ENCODE peak calls at places on chromosome 6, in six cellular contexts. H, Q, X, L, S and J are unnamed samples.

GRCh38 chr6:69795469-69796080 is 1.2 kb downstream of the LMBRD1 start:
- DNase-seq in X (no peak), L (no peak), H (no peak), S (no peak), Q (no peak), J (no peak)

GRCh38 chr6:3340891-3341290 is 82.1 kb downstream of the PSMG4 start:
- DNase-seq in X (peak; percentile 74), L (peak; percentile 71), S (no peak), H (no peak), Q (no peak), J (no peak)

GRCh38 chr6:3746696-3747095 is 4.8 kb downstream of the PXDC1 start:
- DNase-seq in L (no peak), X (no peak), H (no peak), S (no peak), Q (no peak), J (no peak)

GRCh38 chr6:80961166-80961565 is 791.3 kb downstream of the TENT5A start:
- DNase-seq in H (no peak), X (peak; percentile 52), S (no peak), L (no peak), Q (no peak), J (no peak)

GRCh38 chr6:137223370-137224131 is 4.4 kb upstream of the IFNGR1 start:
- DNase-seq in S (no peak), H (no peak), L (peak; percentile 92), Q (no peak), X (no peak), J (no peak)

GRCh38 chr6:134830194-134830593 is 119.7 kb downstream of the ALDH8A1 start:
- DNase-seq in X (peak; percentile 51), L (no peak), Q (no peak), H (no peak), S (no peak), J (no peak)

GRCh38 chr6:106858653-106859092 is 115.9 kb downstream of the CD24 start:
- DNase-seq in Q (no peak), S (peak; percentile 9), X (peak; percentile 81), L (peak; percentile 21), H (no peak), J (no peak)

GRCh38 chr6:148583631-148584030 is 163.2 kb upstream of the UST start:
- DNase-seq in X (no peak), Q (no peak), H (no peak), L (no peak), S (no peak), J (no peak)

GRCh38 chr6:47044418-47044817 is 2.3 kb upstream of the ADGRF1 start:
- DNase-seq in Q (no peak), S (no peak), H (no peak), X (no peak), L (peak; percentile 48), J (no peak)

GRCh38 chr6:74410630-74411029 is 714.6 kb downstream of the CD109 start:
- DNase-seq in Q (no peak), X (peak; percentile 92), L (peak; percentile 76), H (no peak), S (peak; percentile 22), J (peak; percentile 13)

DNA sequence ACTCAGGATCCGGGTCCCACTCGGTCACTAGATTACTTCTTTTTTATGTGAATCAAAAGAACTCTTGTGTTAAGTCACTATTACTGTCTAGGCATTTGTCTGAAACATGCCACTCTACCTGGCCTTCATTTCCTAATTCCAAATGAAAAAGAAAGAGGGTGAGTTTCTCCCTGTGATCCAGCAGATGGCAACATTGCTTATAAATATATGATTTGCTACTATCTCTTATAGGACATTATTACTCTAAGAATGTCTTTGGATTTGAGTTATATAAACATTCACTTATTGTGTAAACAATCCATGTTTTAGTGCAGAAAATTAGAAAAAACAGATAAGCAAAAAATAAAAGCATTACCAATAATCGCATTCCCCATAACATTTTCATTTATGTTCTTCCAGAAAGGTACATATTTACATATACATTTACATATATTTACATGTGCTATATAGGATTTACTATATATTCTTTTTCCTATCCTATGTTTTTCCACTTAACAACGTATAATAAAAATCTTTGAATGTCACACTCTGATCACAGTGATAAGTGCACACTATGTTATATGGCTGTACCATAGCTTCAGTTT is 66.9 kb downstream of the FAXC start:
- DNase-seq in S (no peak), X (peak; percentile 5), L (peak; percentile 39), Q (no peak), H (no peak), J (no peak)
- TF ChIP-seq CTCF in S (peak; percentile 55), X (peak; percentile 57), L (peak; percentile 57), Q (peak; percentile 34), H (no peak), J (peak; percentile 58)

GRCh38 chr6:7939864-7940228 is 29.3 kb upstream of the TXNDC5 start:
- DNase-seq in S (no peak), H (no peak), X (peak; percentile 55), L (no peak), Q (no peak), J (no peak)
- H3K4me3 ChIP-seq in S (no peak overlapping the region), H (no peak overlapping the region), X (peak overlapping the region; percentile 23), L (no peak overlapping the region), Q (no peak overlapping the region), J (no peak overlapping the region)

GRCh38 chr6:140441256-140441655 is 1066.8 kb upstream of the CITED2 start:
- DNase-seq in L (peak; percentile 55), S (no peak), X (peak; percentile 94), H (peak; percentile 62), Q (no peak), J (no peak)
- TF ChIP-seq CTCF in L (peak; percentile 35), S (peak; percentile 25), X (peak; percentile 64), H (peak; percentile 22), Q (peak; percentile 58), J (peak; percentile 45)

GRCh38 chr6:76852776-76853175 is 610.5 kb downstream of the HTR1B start:
- DNase-seq in X (peak; percentile 21), H (no peak), S (no peak), Q (no peak), L (peak; percentile 64), J (no peak)

GRCh38 chr6:76861403-76861802 is 601.9 kb downstream of the HTR1B start:
- DNase-seq in Q (no peak), H (no peak), L (no peak), X (no peak), S (no peak), J (no peak)

DNA sequence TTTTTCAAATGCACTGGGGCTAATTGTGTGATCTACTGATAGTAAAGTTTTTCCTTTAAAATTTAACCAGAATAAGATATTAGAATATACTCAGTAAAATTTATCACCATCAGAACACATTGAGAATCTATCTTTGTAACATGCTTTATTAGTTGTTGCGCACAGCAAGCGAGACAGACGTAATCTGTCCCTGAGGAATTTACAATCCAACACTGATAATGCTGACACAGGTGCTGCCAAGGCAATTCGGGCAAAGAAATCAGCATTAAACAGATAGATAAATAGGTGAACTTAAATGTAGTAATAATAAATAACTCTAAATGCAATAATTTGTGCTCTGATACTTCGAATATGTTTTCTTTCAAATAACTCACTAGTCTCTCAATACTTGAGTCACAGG is 607.2 kb downstream of the HTR1B start:
- DNase-seq in X (no peak), S (no peak), H (no peak), L (no peak), Q (no peak), J (no peak)
- H3K4me3 ChIP-seq in X (no peak overlapping the region), S (no peak overlapping the region), H (no peak overlapping the region), L (no peak overlapping the region), Q (no peak overlapping the region), J (no peak overlapping the region)

DNA sequence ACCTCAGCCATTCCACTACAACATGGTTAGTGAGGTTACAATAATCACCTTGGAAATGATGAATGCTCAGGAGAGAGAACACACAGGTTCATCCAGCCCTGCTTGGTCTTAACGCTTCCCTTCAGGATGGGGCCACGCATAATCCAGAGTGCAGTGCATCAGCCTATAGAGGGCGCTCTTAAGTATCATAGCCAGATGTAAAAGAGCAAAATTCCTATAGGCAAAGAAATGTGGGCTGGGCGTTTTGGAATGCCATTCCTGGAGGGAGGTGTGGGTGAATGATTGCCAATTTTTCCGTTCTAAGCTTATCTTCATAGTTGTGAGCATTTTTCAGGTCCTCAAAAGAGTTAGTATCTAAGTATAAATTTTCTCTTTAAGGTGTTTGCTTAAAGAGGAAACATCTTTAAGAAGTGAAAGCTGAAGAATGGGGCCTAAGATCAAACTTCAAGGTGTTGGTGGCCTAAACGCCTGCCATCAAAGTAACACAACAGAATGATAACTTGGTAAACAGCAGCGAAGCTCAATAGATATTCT is 1.8 kb downstream of the RIPOR2 start:
- DNase-seq in L (no peak), H (no peak), X (no peak), Q (no peak), S (no peak), J (no peak)
- TF ChIP-seq CTCF in L (peak; percentile 55), H (no peak), X (peak; percentile 37), Q (peak; percentile 57), S (peak; percentile 33), J (peak; percentile 57)

GRCh38 chr6:99350573-99350972 is 1.1 kb upstream of the FAXC start:
- DNase-seq in Q (no peak), S (no peak), X (no peak), H (no peak), L (no peak), J (no peak)
- H3K4me3 ChIP-seq in Q (peak overlapping the region; percentile 56), S (no peak overlapping the region), X (no peak overlapping the region), H (no peak overlapping the region), L (no peak overlapping the region), J (no peak overlapping the region)

DNA sequence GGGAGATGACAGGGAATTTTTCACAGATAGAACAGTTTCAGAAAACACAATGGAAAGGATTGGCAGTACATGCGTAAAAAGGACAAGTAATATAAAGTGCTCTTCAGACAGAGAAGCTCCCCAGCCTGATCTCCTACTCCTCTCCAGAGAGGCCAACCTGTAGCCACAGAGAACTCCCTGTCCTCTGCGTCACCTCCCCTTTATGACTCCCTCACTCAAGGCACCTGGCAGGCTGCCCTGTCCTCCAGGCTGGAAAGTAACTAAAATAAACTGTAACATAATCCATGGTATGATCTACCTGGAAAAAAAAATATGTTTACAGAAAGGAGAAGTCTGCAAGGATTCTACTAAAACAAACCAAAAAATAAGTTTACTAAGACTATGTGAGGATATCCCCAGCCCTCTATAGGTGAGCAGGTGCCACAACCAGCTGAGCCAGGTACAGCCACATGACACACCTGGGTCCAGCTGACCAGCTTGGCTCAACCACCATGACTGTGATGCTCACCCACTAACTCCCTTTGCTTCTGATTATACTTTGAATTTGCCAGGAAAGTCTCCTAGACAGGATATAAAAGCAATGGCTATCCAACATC is 29.2 kb downstream of the MBOAT1 start:
- DNase-seq in Q (peak; percentile 80), H (no peak), S (no peak), L (peak; percentile 30), X (no peak), J (no peak)
- TF ChIP-seq CTCF in Q (no peak), H (no peak), S (no peak), L (no peak), X (no peak), J (no peak)